ENCODE peak calls at places on chromosomes 12 and 14, in six cellular contexts. Q, K, I, G, Y and U are unnamed samples.
A peak's percentile ranks its signal among the peaks of the same experiment; 100 is the strongest.

GRCh38 chr14:78143489-78144145 is 26.6 kb upstream of the NRXN3 start:
- DNase-seq in K (no peak), G (no peak), I (no peak), Q (no peak), Y (no peak), U (peak; percentile 63)

GRCh38 chr14:56708704-56709103 is 101.6 kb downstream of the OTX2 start:
- DNase-seq in I (no peak), K (no peak), Y (no peak), G (no peak), Q (no peak), U (no peak)

GRCh38 chr14:37587438-37587837 is 7.6 kb downstream of the FOXA1 start:
- DNase-seq in Q (no peak), K (no peak), Y (no peak), G (no peak), I (no peak), U (no peak)

GRCh38 chr14:53531730-53532129 is 378.6 kb upstream of the DDHD1 start:
- DNase-seq in K (no peak), G (no peak), I (no peak), Q (no peak), Y (no peak), U (no peak)

GRCh38 chr14:58026967-58027366 is 125.0 kb downstream of the ARMH4 start:
- DNase-seq in Q (no peak), G (no peak), Y (no peak), I (no peak), K (no peak), U (no peak)

GRCh38 chr12:122471324-122472226 is 29.2 kb downstream of the ZCCHC8 start:
- DNase-seq in I (no peak), K (peak; percentile 42), G (no peak), Y (peak; percentile 87), Q (peak; percentile 47), U (peak; percentile 46)

GRCh38 chr14:75280831-75281690 is 2.4 kb downstream of the FOS start:
- DNase-seq in Q (no peak), Y (peak; percentile 41), K (no peak), I (no peak), G (no peak), U (no peak)

GRCh38 chr12:101238806-101239329 is 28.8 kb upstream of the SLC5A8 start:
- DNase-seq in Q (no peak), Y (no peak), K (no peak), G (no peak), I (no peak), U (no peak)

GRCh38 chr14:68630081-68630571 is 162.7 kb downstream of the ZFP36L1 start:
- DNase-seq in Q (no peak), Y (no peak), K (no peak), I (no peak), G (no peak), U (no peak)

GRCh38 chr14:68627050-68627867 is 165.6 kb downstream of the ZFP36L1 start:
- DNase-seq in Q (no peak), Y (no peak), G (no peak), I (no peak), K (no peak), U (no peak)

GRCh38 chr14:68630611-68631013 is 162.3 kb downstream of the ZFP36L1 start:
- DNase-seq in I (no peak), K (no peak), Q (no peak), Y (peak; percentile 42), G (no peak), U (no peak)

GRCh38 chr14:68627868-68628604 is 164.8 kb downstream of the ZFP36L1 start:
- DNase-seq in Y (no peak), K (peak; percentile 29), I (peak; percentile 61), Q (no peak), G (peak; percentile 31), U (no peak)

GRCh38 chr14:68628605-68629310 is 164.1 kb downstream of the ZFP36L1 start:
- DNase-seq in I (peak; percentile 44), Q (no peak), K (no peak), Y (no peak), G (no peak), U (no peak)
- H3K27ac ChIP-seq in I (peak overlapping the region; percentile 30), Q (no peak overlapping the region), K (peak overlapping the region; percentile 60), Y (no peak overlapping the region), G (no peak overlapping the region), U (no peak overlapping the region)

GRCh38 chr12:62631531-62632520 is 165.2 kb downstream of the MON2 start:
- DNase-seq in I (peak; percentile 24), Y (peak; percentile 73), K (no peak), G (no peak), Q (no peak), U (peak; percentile 46)
- TF ChIP-seq CTCF in I (no peak), Y (no peak), K (no peak), G (no peak), Q (no peak), U (peak; percentile 58)

GRCh38 chr12:131919051-131919347 is 10.1 kb upstream of the PUS1 start:
- DNase-seq in Q (no peak), K (no peak), G (no peak), I (no peak), Y (no peak), U (no peak)
- H3K27ac ChIP-seq in Q (no peak overlapping the region), K (no peak overlapping the region), G (no peak overlapping the region), I (no peak overlapping the region), Y (no peak overlapping the region), U (peak overlapping the region; percentile 7)

DNA sequence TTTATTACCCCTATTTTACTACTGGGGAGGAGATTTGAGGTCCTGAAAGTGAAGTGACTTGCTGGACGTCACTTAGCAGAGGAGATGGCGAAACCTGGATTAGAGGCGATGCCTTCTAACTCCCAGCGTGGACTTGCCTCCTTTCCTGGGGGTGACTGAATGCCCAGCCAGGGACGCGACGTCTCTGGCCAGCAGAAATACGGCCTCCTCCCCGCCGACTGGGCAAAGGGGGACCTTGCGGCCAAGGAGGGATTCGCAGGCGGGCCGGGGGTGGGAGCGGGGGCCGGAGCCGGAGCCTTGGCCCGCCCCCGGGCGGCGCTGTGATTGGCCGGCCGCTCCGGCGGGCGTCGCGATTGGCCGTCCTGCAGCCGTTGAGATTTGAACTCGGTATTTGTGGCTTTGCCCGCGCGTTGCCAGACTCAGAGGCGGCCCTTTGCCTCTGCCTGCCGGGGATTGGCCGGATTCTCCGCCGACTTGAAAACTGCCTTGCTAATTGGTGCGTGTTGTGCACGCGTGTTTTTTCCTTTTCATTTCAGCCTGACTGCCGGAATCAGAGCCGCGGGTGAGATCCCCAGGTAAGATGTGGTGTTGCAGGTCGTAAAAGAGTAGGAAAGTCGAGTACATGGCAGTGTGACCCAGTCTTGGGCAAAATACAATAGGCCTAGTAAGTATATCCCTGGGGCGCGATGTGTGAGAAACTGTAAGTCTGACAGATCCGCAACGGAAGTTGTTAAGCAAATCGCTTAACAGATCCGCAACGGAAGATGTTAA is at the start of gene NCAPD2:
- DNase-seq in Q (peak; percentile 97), G (peak; percentile 90), I (peak; percentile 94), Y (peak; percentile 93), K (peak; percentile 91), U (peak; percentile 97)
- TF ChIP-seq CTCF in Q (peak; percentile 12), G (no peak), I (no peak), Y (peak; percentile 8), K (no peak), U (no peak)

GRCh38 chr12:12979731-12980259 is 20.3 kb downstream of the HEBP1 start:
- DNase-seq in G (no peak), I (no peak), Y (peak; percentile 95), K (no peak), Q (no peak), U (peak; percentile 64)
- H3K27ac ChIP-seq in G (no peak overlapping the region), I (no peak overlapping the region), Y (peak overlapping the region; percentile 96), K (no peak overlapping the region), Q (no peak overlapping the region), U (peak overlapping the region; percentile 75)

GRCh38 chr12:48936379-48936979 is 11.2 kb upstream of the FKBP11 start:
- DNase-seq in Q (peak; percentile 62), Y (peak; percentile 84), I (peak; percentile 89), K (peak; percentile 36), G (peak; percentile 83), U (peak; percentile 72)
- TF ChIP-seq CTCF in Q (peak; percentile 90), Y (peak; percentile 95), I (peak; percentile 88), K (peak; percentile 96), G (peak; percentile 94), U (peak; percentile 85)

DNA sequence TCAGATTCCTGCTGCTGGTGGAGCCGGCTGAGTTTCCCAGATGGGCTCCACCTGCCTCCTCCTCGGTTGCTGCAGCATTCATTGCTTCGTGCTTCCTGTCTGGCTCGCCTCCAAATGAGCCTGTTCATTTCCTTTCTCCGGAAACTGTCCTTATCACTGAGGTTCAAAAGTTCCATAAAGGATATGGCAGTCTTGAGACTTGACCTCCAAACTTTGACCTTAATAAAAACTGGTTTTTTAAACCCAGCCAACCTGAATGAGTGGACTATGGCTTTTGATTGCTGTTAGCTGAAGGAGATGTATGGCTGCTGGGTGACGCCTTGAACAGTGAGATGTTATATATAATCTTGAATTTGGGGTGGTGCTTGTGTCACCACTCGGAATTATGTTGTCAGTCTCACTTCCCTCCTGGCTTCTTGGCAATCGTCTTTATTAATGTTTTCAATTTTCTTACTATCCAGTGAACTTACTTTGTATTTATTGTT is 62.7 kb downstream of the RASSF3 start:
- DNase-seq in Q (no peak), G (no peak), Y (peak; percentile 54), I (peak; percentile 60), K (peak; percentile 56), U (no peak)
- H3K27ac ChIP-seq in Q (no peak overlapping the region), G (peak overlapping the region; percentile 91), Y (no peak overlapping the region), I (peak overlapping the region; percentile 66), K (peak overlapping the region; percentile 80), U (peak overlapping the region; percentile 73)

GRCh38 chr12:88577537-88577936 is 2.7 kb downstream of the KITLG start:
- DNase-seq in I (no peak), Y (no peak), Q (no peak), G (no peak), K (peak; percentile 43), U (peak; percentile 45)
- TF ChIP-seq CTCF in I (no peak), Y (no peak), Q (no peak), G (no peak), K (peak; percentile 25), U (peak; percentile 26)